ENCODE peak calls at places on chromosomes 7 and 10, in six cellular contexts. U is prostate gland, T is mucosa of descending colon, D is fibroblast of the aortic adventitia, B is left ventricle myocardium superior, W is putamen. H is an unnamed sample.

GRCh38 chr7:142371586-142372377 is 113.9 kb upstream of the PRSS58 start:
- DNase-seq in D (no peak), U (no peak), B (no peak), W (no peak), T (no peak), H (no peak)

GRCh38 chr7:104368006-104368405 is 39.6 kb downstream of the LHFPL3 start:
- DNase-seq in T (no peak), D (no peak), B (no peak), W (no peak), U (no peak), H (no peak)

GRCh38 chr10:104232613-104233102 is 494 bp upstream of the CFAP43 start:
- DNase-seq in D (no peak), W (no peak), U (no peak), T (no peak), B (no peak), H (no peak)

GRCh38 chr10:541750-542371 is 147.6 kb downstream of the DIP2C start:
- DNase-seq in B (peak; percentile 71), U (no peak), T (no peak), D (no peak), W (no peak), H (no peak)

GRCh38 chr7:156113733-156114132 is 301.5 kb upstream of the SHH start:
- DNase-seq in B (no peak), T (no peak), W (no peak), D (no peak), U (no peak), H (no peak)

GRCh38 chr10:5551531-5552375 is 27.0 kb downstream of the CALML3 start:
- DNase-seq in W (no peak), B (no peak), U (no peak), T (peak; percentile 88), D (no peak), H (no peak)

GRCh38 chr7:32676249-32676941 is 181.1 kb downstream of the AVL9 start:
- DNase-seq in T (no peak), D (no peak), W (no peak), B (no peak), U (no peak), H (no peak)

GRCh38 chr7:128135275-128136214 is 104.3 kb upstream of the LRRC4 start:
- DNase-seq in W (peak; percentile 36), U (peak; percentile 13), T (peak; percentile 61), B (peak; percentile 70), D (peak; percentile 48), H (peak; percentile 51)

GRCh38 chr7:151406051-151406875 is 3.6 kb downstream of the WDR86 start:
- DNase-seq in T (no peak), B (no peak), W (no peak), D (no peak), U (no peak), H (no peak)

GRCh38 chr7:2864999-2865670 is 21.0 kb upstream of the GNA12 start:
- DNase-seq in U (peak; percentile 48), W (peak; percentile 47), T (peak; percentile 80), B (peak; percentile 70), D (peak; percentile 77), H (peak; percentile 76)

GRCh38 chr10:117399341-117400196 is 24.3 kb upstream of the PDZD8 start:
- DNase-seq in U (no peak), W (no peak), T (no peak), B (no peak), D (no peak), H (no peak)

GRCh38 chr7:55343002-55343781 is 21.9 kb upstream of the LANCL2 start:
- DNase-seq in T (no peak), B (no peak), W (no peak), U (no peak), D (no peak), H (no peak)

GRCh38 chr7:17184805-17185689 is 113.4 kb upstream of the AHR start:
- DNase-seq in U (no peak), D (peak; percentile 73), T (no peak), W (no peak), B (no peak), H (no peak)

GRCh38 chr10:66627156-66627555 is 298.7 kb upstream of the LRRTM3 start:
- DNase-seq in B (no peak), T (peak; percentile 8), D (no peak), U (no peak), W (no peak), H (no peak)

GRCh38 chr10:3397846-3398245 is 225.3 kb upstream of the PITRM1 start:
- DNase-seq in W (no peak), U (no peak), T (no peak), D (no peak), B (no peak), H (no peak)

GRCh38 chr10:112721080-112721698 is 228.9 kb upstream of the TCF7L2 start:
- DNase-seq in T (peak; percentile 72), B (no peak), D (peak; percentile 62), W (peak; percentile 33), U (peak; percentile 24), H (peak; percentile 34)

GRCh38 chr10:13987472-13987871 is 343.3 kb downstream of the FRMD4A start:
- DNase-seq in B (no peak), U (no peak), T (no peak), D (peak; percentile 42), W (no peak), H (no peak)

GRCh38 chr7:18212308-18212707 is 184.7 kb upstream of the PRPS1L1 start:
- DNase-seq in W (no peak), D (peak; percentile 41), U (no peak), T (no peak), B (no peak), H (no peak)

GRCh38 chr7:102291056-102291915 is 4.6 kb downstream of the SH2B2 start:
- DNase-seq in U (no peak), D (no peak), W (no peak), T (no peak), B (no peak), H (no peak)

GRCh38 chr10:121406823-121407545 is 191.3 kb downstream of the FGFR2 start:
- DNase-seq in U (peak; percentile 77), B (no peak), W (peak; percentile 11), T (no peak), D (no peak), H (no peak)

GRCh38 chr7:15977663-15978062 is 291.2 kb upstream of the MEOX2 start:
- DNase-seq in D (peak; percentile 59), B (no peak), T (no peak), W (no peak), U (no peak), H (no peak)

GRCh38 chr10:62384057-62384446 is 9.9 kb downstream of the ZNF365 start:
- DNase-seq in U (no peak), W (no peak), B (no peak), T (peak; percentile 6), D (peak; percentile 76), H (no peak)

GRCh38 chr10:95327367-95327766 is 36.6 kb upstream of the PDLIM1 start:
- DNase-seq in D (peak; percentile 20), W (no peak), T (peak; percentile 48), B (peak; percentile 68), U (peak; percentile 52), H (peak; percentile 79)

GRCh38 chr7:142855756-142856564 is 1.1 kb downstream of the EPHB6 start:
- DNase-seq in B (peak; percentile 62), W (no peak), U (peak; percentile 70), T (no peak), D (peak; percentile 70), H (no peak)

GRCh38 chr10:130936844-130937243 is 374.7 kb downstream of the TCERG1L start:
- DNase-seq in W (no peak), U (no peak), D (no peak), T (no peak), B (no peak), H (no peak)

GRCh38 chr10:102769375-102770107 is 25.8 kb downstream of the WBP1L start:
- DNase-seq in U (peak; percentile 87), T (no peak), W (no peak), D (no peak), B (no peak), H (no peak)

GRCh38 chr10:45437587-45438456 is 63.8 kb downstream of the ALOX5 start:
- DNase-seq in T (no peak), W (no peak), D (no peak), U (no peak), B (no peak), H (no peak)

GRCh38 chr10:74439213-74439612 is 288.2 kb downstream of the ADK start:
- DNase-seq in T (no peak), U (no peak), W (no peak), D (peak; percentile 48), B (no peak), H (no peak)

GRCh38 chr7:137471128-137471527 is 127.6 kb upstream of the PTN start:
- DNase-seq in D (no peak), U (no peak), W (no peak), B (no peak), T (peak; percentile 59), H (no peak)

GRCh38 chr7:14596421-14596820 is 306.1 kb downstream of the DGKB start:
- DNase-seq in W (no peak), T (no peak), B (no peak), U (no peak), D (peak; percentile 30), H (no peak)

GRCh38 chr10:77801474-77802238 is 124.9 kb downstream of the DLG5 start:
- DNase-seq in B (no peak), T (no peak), W (no peak), U (no peak), D (peak; percentile 12), H (no peak)

GRCh38 chr7:42144253-42145002 is 92.6 kb downstream of the GLI3 start:
- DNase-seq in T (no peak), B (no peak), W (no peak), D (peak; percentile 42), U (no peak), H (no peak)

GRCh38 chr10:1536341-1536740 is 201.0 kb downstream of the ADARB2 start:
- DNase-seq in D (no peak), U (no peak), B (no peak), W (no peak), T (no peak), H (no peak)

GRCh38 chr10:86520871-86521619 is 547 bp downstream of the WAPL start:
- DNase-seq in D (peak; percentile 49), T (peak; percentile 74), U (peak; percentile 42), B (peak; percentile 67), W (peak; percentile 16), H (peak; percentile 47)

GRCh38 chr7:47602272-47603004 is 20.5 kb upstream of the TNS3 start:
- DNase-seq in T (no peak), W (no peak), D (no peak), U (no peak), B (no peak), H (no peak)